ENCODE peak calls at places on chromosome 11, in seven cellular contexts. G is GM19239, R is progenitor cell of endocrine pancreas, X is amygdala, S is foreskin fibroblast, D is HEK293T, B is MG63. T is an unnamed sample.
A peak's percentile ranks its signal among the peaks of the same experiment; 100 is the strongest.

GRCh38 chr11:68946416-68947090 is 34.2 kb downstream of the MRGPRD start:
- DNase-seq in G (no peak), D (no peak), X (no peak), S (peak; percentile 82), B (peak; percentile 64), R (no peak), T (no peak)

GRCh38 chr11:127074151-127074761 is 73.7 kb upstream of the KIRREL3 start:
- DNase-seq in S (peak; percentile 44), D (peak; percentile 17), X (peak; percentile 17), B (peak; percentile 55), G (peak; percentile 16), R (no peak), T (no peak)

GRCh38 chr11:538431-539051 is 1.2 kb downstream of the LRRC56 start:
- DNase-seq in S (no peak), B (no peak), D (no peak), X (no peak), G (no peak), R (no peak), T (no peak)

GRCh38 chr11:29333993-29334780 is 682.6 kb downstream of the KCNA4 start:
- DNase-seq in S (peak; percentile 71), G (peak; percentile 23), D (peak; percentile 36), B (peak; percentile 32), R (no peak), X (no peak), T (no peak)

GRCh38 chr11:102849319-102849718 is 5.9 kb upstream of the MMP3 start:
- DNase-seq in R (no peak), G (no peak), B (no peak), X (no peak), D (no peak), S (peak; percentile 79), T (no peak)

GRCh38 chr11:69319255-69320106 is 25.5 kb downstream of the MYEOV start:
- DNase-seq in B (no peak), X (no peak), S (no peak), D (no peak), G (no peak), R (no peak), T (no peak)

GRCh38 chr11:31826530-31827438 is 15.7 kb upstream of the PAX6 start:
- DNase-seq in R (peak; percentile 12), B (peak; percentile 38), G (no peak), X (no peak), S (no peak), D (no peak), T (no peak)

GRCh38 chr11:83195176-83195531 is 1.6 kb downstream of the ANKRD42 start:
- DNase-seq in G (no peak), B (no peak), X (no peak), R (no peak), D (no peak), S (no peak), T (no peak)

GRCh38 chr11:134664863-134665535 is 253.0 kb upstream of the B3GAT1 start:
- DNase-seq in B (no peak), X (no peak), R (no peak), S (no peak), G (no peak), D (no peak), T (peak; percentile 64)

T was measured in type B pancreatic cell.